ENCODE peak calls at places on chromosomes 3 and 15, in five cellular contexts. K is neural progenitor cell, O is PC-3, F is hepatocyte, I is HCT116. T is an unnamed sample.

GRCh38 chr15:48719668-48720067 is 74.2 kb upstream of the FBN1 start:
- DNase-seq in K (no peak), O (no peak), F (no peak), I (no peak), T (no peak)

GRCh38 chr3:100009285-100010086 is 104.8 kb downstream of the FILIP1L start:
- DNase-seq in K (no peak), O (no peak), F (no peak), I (no peak), T (no peak)

GRCh38 chr3:10192953-10193691 is 28.4 kb downstream of the IRAK2 start:
- DNase-seq in K (peak; percentile 29), O (peak; percentile 96), F (peak; percentile 39), I (no peak), T (no peak)

GRCh38 chr15:51969728-51970127 is 1.9 kb downstream of the LEO1 start:
- DNase-seq in K (no peak), O (peak; percentile 51), F (no peak), I (no peak), T (no peak)

GRCh38 chr3:159416854-159417253 is 571.8 kb upstream of the IL12A start:
- DNase-seq in K (peak; percentile 39), O (peak; percentile 13), F (no peak), I (no peak), T (no peak)

GRCh38 chr3:27713066-27713400 is 9.1 kb downstream of the EOMES start:
- DNase-seq in K (no peak), O (peak; percentile 26), F (no peak), I (no peak), T (no peak)

GRCh38 chr3:50270422-50270831 is 1.5 kb downstream of the SEMA3B start:
- DNase-seq in K (no peak), O (no peak), F (no peak), I (no peak), T (no peak)

GRCh38 chr3:2765002-2765579 is 345.1 kb downstream of the IL5RA start:
- DNase-seq in K (peak; percentile 42), O (no peak), F (peak; percentile 43), I (no peak), T (peak; percentile 53)

GRCh38 chr3:123130079-123130726 is 63.4 kb downstream of the PDIA5 start:
- DNase-seq in K (no peak), O (no peak), F (peak; percentile 83), I (no peak), T (no peak)

GRCh38 chr15:66042624-66043023 is 173.3 kb downstream of the RAB11A start:
- DNase-seq in K (no peak), O (no peak), F (no peak), I (no peak), T (no peak)

GRCh38 chr15:31236184-31237041 is 90.2 kb upstream of the KLF13 start:
- DNase-seq in K (no peak), O (peak; percentile 54), F (peak; percentile 84), I (no peak), T (peak; percentile 40)

GRCh38 chr3:55492976-55493375 is 5.9 kb upstream of the WNT5A start:
- DNase-seq in K (no peak), O (no peak), F (no peak), I (no peak), T (no peak)

GRCh38 chr15:77036537-77037474 is 34.1 kb downstream of the TSPAN3 start:
- DNase-seq in K (no peak), O (no peak), F (peak; percentile 5), I (no peak), T (no peak)

GRCh38 chr3:179071161-179071568 is 444 bp downstream of the ZMAT3 start:
- DNase-seq in K (no peak), O (peak; percentile 38), F (peak; percentile 62), I (no peak), T (peak; percentile 51)

GRCh38 chr3:47428585-47429145 is 47.1 kb downstream of the SCAP start:
- DNase-seq in K (no peak), O (no peak), F (no peak), I (no peak), T (no peak)

GRCh38 chr15:73273181-73274002 is 95.4 kb downstream of the HCN4 start:
- DNase-seq in K (peak; percentile 80), O (peak; percentile 63), F (peak; percentile 77), I (peak; percentile 15), T (peak; percentile 53)

GRCh38 chr3:159821148-159821547 is 167.5 kb upstream of the IL12A start:
- DNase-seq in K (no peak), O (no peak), F (no peak), I (no peak), T (no peak)

GRCh38 chr3:96960661-96961330 is 146.4 kb downstream of the EPHA6 start:
- DNase-seq in K (no peak), O (peak; percentile 37), F (no peak), I (no peak), T (no peak)

GRCh38 chr15:85813234-85813633 is 18.5 kb upstream of the KLHL25 start:
- DNase-seq in K (no peak), O (no peak), F (no peak), I (no peak), T (no peak)

GRCh38 chr3:42525212-42525611 is 22.8 kb downstream of the VIPR1 start:
- DNase-seq in K (no peak), O (no peak), F (no peak), I (no peak), T (no peak)

GRCh38 chr3:161149529-161149928 is 44.4 kb upstream of the B3GALNT1 start:
- DNase-seq in K (no peak), O (peak; percentile 80), F (no peak), I (no peak), T (no peak)

GRCh38 chr15:59953392-59953883 is 50.7 kb upstream of the FOXB1 start:
- DNase-seq in K (no peak), O (no peak), F (peak; percentile 7), I (no peak), T (no peak)

GRCh38 chr15:40595773-40596172 is 1.7 kb downstream of the KNL1 start:
- DNase-seq in K (no peak), O (peak; percentile 40), F (no peak), I (no peak), T (no peak)

GRCh38 chr3:189144645-189145044 is 27.1 kb upstream of the TPRG1 start:
- DNase-seq in K (no peak), O (peak; percentile 56), F (peak; percentile 31), I (no peak), T (no peak)

GRCh38 chr3:31102196-31102879 is 207.9 kb upstream of the GADL1 start:
- DNase-seq in K (no peak), O (no peak), F (no peak), I (no peak), T (no peak)

GRCh38 chr3:128950223-128950938 is 43.5 kb downstream of the CFAP92 start:
- DNase-seq in K (peak; percentile 61), O (peak; percentile 12), F (peak; percentile 42), I (peak; percentile 21), T (peak; percentile 40)

GRCh38 chr15:95141486-95141885 is 910.1 kb downstream of the MCTP2 start:
- DNase-seq in K (no peak), O (no peak), F (no peak), I (no peak), T (no peak)
- TF ChIP-seq EZH2phosphoT487 in K (no peak), O (no peak), F (no peak), I (no peak), T (no peak)

DNA sequence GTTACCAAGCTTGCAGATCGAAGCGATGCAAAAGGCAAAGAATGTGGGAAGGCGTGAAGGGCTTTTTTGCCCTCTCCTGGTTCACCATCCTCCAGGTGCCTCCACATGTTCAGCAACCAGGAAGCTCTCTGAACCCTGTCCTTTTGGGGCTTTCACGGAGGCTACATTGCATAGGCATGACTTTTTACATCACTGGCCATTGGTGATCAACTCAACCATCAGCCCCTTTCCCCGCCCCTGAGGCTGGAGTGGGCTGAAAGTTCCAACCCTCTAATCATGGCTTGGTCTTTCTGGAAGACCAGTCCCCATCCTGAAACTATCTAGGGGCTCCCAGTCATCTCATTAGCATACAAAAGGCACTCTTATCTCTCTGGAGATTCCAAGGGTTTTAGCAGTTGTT is 52.6 kb downstream of the UACA start:
- DNase-seq in K (no peak), O (no peak), F (no peak), I (no peak), T (no peak)
- H3K79me2 ChIP-seq in K (peaks cover 45% of the 10 kb centered on the region), O (peaks cover 71% of the 10 kb centered on the region), F (peaks cover 71% of the 10 kb centered on the region), I (peaks cover 4% of the 10 kb centered on the region), T (no peaks in the 10 kb centered on the region)

GRCh38 chr3:12983326-12983725 is 89.9 kb downstream of the IQSEC1 start:
- DNase-seq in K (no peak), O (no peak), F (no peak), I (no peak), T (no peak)
- TF ChIP-seq EZH2phosphoT487 in K (no peak), O (no peak), F (no peak), I (no peak), T (no peak)

GRCh38 chr15:50333229-50333628 is 21.8 kb downstream of the GABPB1 start:
- DNase-seq in K (no peak), O (no peak), F (no peak), I (no peak), T (no peak)
- H3K79me2 ChIP-seq in K (peaks cover 34% of the 10 kb centered on the region), O (peaks cover 7% of the 10 kb centered on the region), F (peaks cover 27% of the 10 kb centered on the region), I (peaks cover 13% of the 10 kb centered on the region), T (peaks cover 52% of the 10 kb centered on the region)

GRCh38 chr3:143327388-143327787 is 207.8 kb downstream of the CHST2 start:
- DNase-seq in K (no peak), O (peak; percentile 49), F (no peak), I (no peak), T (no peak)

GRCh38 chr3:143330316-143330868 is 210.8 kb downstream of the CHST2 start:
- DNase-seq in K (no peak), O (no peak), F (no peak), I (no peak), T (no peak)

GRCh38 chr3:143328459-143328858 is 208.9 kb downstream of the CHST2 start:
- DNase-seq in K (no peak), O (no peak), F (no peak), I (no peak), T (no peak)

GRCh38 chr3:143331336-143331735 is 211.8 kb downstream of the CHST2 start:
- DNase-seq in K (no peak), O (peak; percentile 74), F (no peak), I (no peak), T (no peak)

GRCh38 chr3:143329567-143330164 is 210.1 kb downstream of the CHST2 start:
- DNase-seq in K (no peak), O (no peak), F (peak; percentile 12), I (no peak), T (no peak)
- TF ChIP-seq EZH2phosphoT487 in K (no peak), O (no peak), F (no peak), I (no peak), T (no peak)

GRCh38 chr3:59235221-59236012 is 185.6 kb upstream of the CFAP20DC start:
- DNase-seq in K (no peak), O (peak; percentile 26), F (no peak), I (no peak), T (no peak)
- H3K79me2 ChIP-seq in K (no peaks in the 10 kb centered on the region), O (no peaks in the 10 kb centered on the region), F (no peaks in the 10 kb centered on the region), I (no peaks in the 10 kb centered on the region), T (no peaks in the 10 kb centered on the region)

T was measured in MM.1S.